ENCODE peak calls at places on chromosomes 11 and 22, in four cellular contexts. J, R, C and N are unnamed samples.

GRCh38 chr11:129704831-129705230 is 110.8 kb upstream of the TMEM45B start:
- DNase-seq in J (no peak), R (no peak), C (no peak), N (no peak)

GRCh38 chr11:73652046-73652730 is 5.8 kb downstream of the PLEKHB1 start:
- DNase-seq in J (no peak), R (no peak), C (no peak), N (no peak)

GRCh38 chr11:88491674-88492073 is 154.1 kb upstream of the CTSC start:
- DNase-seq in J (no peak), R (no peak), C (no peak), N (no peak)

GRCh38 chr11:2475151-2475918 is 30.5 kb downstream of the KCNQ1 start:
- DNase-seq in J (no peak), R (no peak), C (no peak), N (no peak)

GRCh38 chr11:12853652-12854296 is 155.3 kb upstream of the RASSF10 start:
- DNase-seq in J (peak), R (peak), C (no peak), N (no peak)

GRCh38 chr11:94243571-94244229 is 60.7 kb upstream of the IZUMO1R start:
- DNase-seq in J (peak), R (no peak), C (no peak), N (no peak)

GRCh38 chr22:20781272-20781990 is 7.5 kb downstream of the SERPIND1 start:
- DNase-seq in J (peak), R (no peak), C (no peak), N (no peak)

GRCh38 chr11:93622043-93622442 is 39.4 kb upstream of the CEP295 start:
- DNase-seq in J (no peak), R (no peak), C (no peak), N (no peak)

GRCh38 chr11:75793966-75794365 is 21.0 kb upstream of the UVRAG start:
- DNase-seq in J (no peak), R (no peak), C (peak), N (no peak)

GRCh38 chr11:83727251-83727650 is 441.1 kb upstream of the CCDC90B start:
- DNase-seq in J (no peak), R (no peak), C (no peak), N (no peak)

GRCh38 chr11:128522943-128523518 is 64.3 kb downstream of the ETS1 start:
- DNase-seq in J (no peak), R (no peak), C (no peak), N (no peak)

GRCh38 chr11:76698321-76699043 is 27.9 kb upstream of the LRRC32 start:
- DNase-seq in J (no peak), R (no peak), C (no peak), N (no peak)

GRCh38 chr22:21582801-21583740 is 15.6 kb downstream of the UBE2L3 start:
- DNase-seq in J (no peak), R (no peak), C (no peak), N (no peak)

GRCh38 chr11:125390949-125391348 is 105.1 kb downstream of the FEZ1 start:
- DNase-seq in J (peak), R (no peak), C (no peak), N (no peak)

GRCh38 chr11:101397941-101398340 is 185.9 kb downstream of the TRPC6 start:
- DNase-seq in J (no peak), R (no peak), C (no peak), N (no peak)

GRCh38 chr11:102599642-102600261 is 25.4 kb downstream of the MMP20 start:
- DNase-seq in J (peak), R (no peak), C (no peak), N (no peak)

GRCh38 chr11:112042161-112042960 is 17.2 kb downstream of the DLAT start:
- DNase-seq in J (peak), R (no peak), C (no peak), N (no peak)

GRCh38 chr11:45399166-45399565 is 113.0 kb upstream of the SYT13 start:
- DNase-seq in J (no peak), R (no peak), C (no peak), N (no peak)
- TF ChIP-seq POLR2A in J (no peak), R (no peak), C (no peak), N (no peak)

DNA sequence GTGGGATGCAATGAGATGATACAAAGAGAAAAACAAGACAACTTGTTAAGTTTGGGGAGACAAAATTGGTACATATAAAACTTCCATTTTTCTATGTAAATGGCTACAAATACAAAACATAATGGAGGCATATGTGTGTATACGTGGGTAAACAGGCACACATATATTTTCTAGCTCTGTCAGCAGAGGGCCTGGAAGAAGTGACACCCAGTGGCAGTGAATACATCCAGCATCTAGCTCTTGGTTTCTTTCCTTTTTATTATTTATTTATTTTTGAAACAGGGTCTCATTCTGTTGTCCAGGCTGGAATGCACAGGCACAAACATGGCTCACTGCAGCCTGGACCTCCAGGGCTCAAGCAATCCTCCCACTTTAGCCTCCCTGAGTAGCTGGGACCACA is 5.0 kb upstream of the RASL10A start:
- DNase-seq in J (no peak), R (no peak), C (no peak), N (no peak)
- TF ChIP-seq CTCF in J (peak), R (no peak), C (no peak), N (no peak)

GRCh38 chr11:120235024-120235628 is 4.8 kb upstream of the POU2F3 start:
- DNase-seq in J (peak), R (peak), C (peak), N (peak)
- TF ChIP-seq POLR2A in J (no peak), R (no peak), C (no peak), N (no peak)

GRCh38 chr22:32829451-32829851 is 27.9 kb downstream of the TIMP3 start:
- DNase-seq in J (no peak), R (no peak), C (no peak), N (no peak)

GRCh38 chr22:32827061-32827602 is 25.6 kb downstream of the TIMP3 start:
- DNase-seq in J (no peak), R (no peak), C (no peak), N (no peak)

GRCh38 chr22:32826537-32826936 is 25.0 kb downstream of the TIMP3 start:
- DNase-seq in J (no peak), R (no peak), C (no peak), N (no peak)

GRCh38 chr22:32828561-32828960 is 27.1 kb downstream of the TIMP3 start:
- DNase-seq in J (no peak), R (no peak), C (no peak), N (no peak)

DNA sequence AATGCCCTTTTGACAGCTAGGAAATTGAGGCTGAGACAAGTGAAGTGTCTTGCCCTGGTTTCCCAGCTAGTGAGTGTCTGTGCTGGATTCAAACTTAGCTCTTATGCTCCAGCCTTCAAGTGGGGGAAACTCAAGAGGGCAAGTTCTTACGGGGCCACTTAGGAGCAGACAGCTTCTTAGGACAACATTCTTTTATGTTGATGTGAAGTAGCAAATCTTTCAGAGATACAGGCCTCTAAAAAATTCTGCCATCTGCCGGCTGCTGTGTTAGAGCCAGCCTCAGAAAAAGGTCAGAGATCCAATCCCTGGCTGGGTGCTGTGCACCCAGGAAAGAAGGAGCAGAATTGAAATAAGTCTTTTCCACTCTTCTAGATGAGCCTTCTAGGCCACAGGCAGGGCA is 26.6 kb downstream of the TIMP3 start:
- DNase-seq in J (no peak), R (no peak), C (no peak), N (no peak)
- TF ChIP-seq CTCF in J (peak), R (no peak), C (no peak), N (no peak)

GRCh38 chr11:65859134-65859811 is 960 bp upstream of the MUS81 start:
- DNase-seq in J (peak), R (peak), C (peak), N (peak)
- TF ChIP-seq POLR2A in J (peak), R (peak), C (peak), N (peak)

GRCh38 chr11:19800714-19801519 is 88.3 kb downstream of the NAV2 start:
- DNase-seq in J (no peak), R (no peak), C (no peak), N (no peak)
- TF ChIP-seq CTCF in J (no peak), R (no peak), C (no peak), N (no peak)

GRCh38 chr11:62601364-62602140 is at the start of gene MTA2:
- DNase-seq in J (peak), R (peak), C (peak), N (peak)

GRCh38 chr11:62599909-62600308 is 1.8 kb downstream of the MTA2 start:
- DNase-seq in J (no peak), R (no peak), C (no peak), N (no peak)

GRCh38 chr11:62600367-62601113 is 1.1 kb downstream of the MTA2 start:
- DNase-seq in J (no peak), R (no peak), C (peak), N (no peak)

GRCh38 chr11:62602141-62603071 is 741 bp upstream of the MTA2 start:
- DNase-seq in J (peak), R (peak), C (peak), N (peak)

GRCh38 chr11:62601114-62601363 is 626 bp downstream of the MTA2 start:
- DNase-seq in J (no peak), R (peak), C (no peak), N (peak)
- TF ChIP-seq POLR2A in J (no peak), R (no peak), C (no peak), N (no peak)

DNA sequence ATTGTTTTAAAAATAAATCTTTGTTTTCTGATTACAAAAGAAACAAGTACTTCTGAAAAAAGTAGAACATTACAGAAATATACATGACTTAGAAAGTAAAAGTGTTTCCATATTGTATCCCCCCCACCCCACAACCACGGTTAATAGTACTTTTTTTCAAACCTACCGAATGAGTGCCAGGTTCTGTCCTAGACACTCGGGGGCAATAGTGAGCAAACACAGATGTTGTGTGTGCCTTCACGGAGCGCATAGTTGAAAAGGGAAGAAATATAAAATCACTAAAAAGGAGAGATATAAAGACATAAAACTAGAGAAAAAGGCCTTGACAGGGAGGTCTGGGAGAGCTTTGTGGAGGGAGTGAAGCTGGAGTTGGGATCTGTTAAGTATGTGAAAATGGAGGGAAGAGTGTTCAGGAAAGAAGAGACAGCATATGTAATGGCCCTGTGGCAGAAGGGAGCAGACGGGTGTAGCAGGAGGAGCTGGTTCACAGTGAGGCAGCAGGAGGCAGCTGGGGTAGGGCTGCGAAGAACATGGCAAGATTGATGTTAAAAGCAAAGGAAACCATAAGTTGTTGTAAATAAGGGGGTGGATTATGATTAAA is 42.1 kb upstream of the ALX4 start:
- DNase-seq in J (no peak), R (no peak), C (no peak), N (no peak)
- TF ChIP-seq CTCF in J (no peak), R (no peak), C (no peak), N (peak)